ENCODE peak calls at places on chromosomes 6 and 20, in seven cellular contexts. W, P, J, I, R, Q and X are unnamed samples.

GRCh38 chr6:11810854-11811643 is 32.4 kb upstream of the ADTRP start:
- DNase-seq in W (peak; percentile 24), P (no peak), J (no peak), I (no peak), R (no peak), Q (no peak), X (no peak)

GRCh38 chr20:64074184-64074789 is 5.0 kb downstream of the RGS19 start:
- DNase-seq in W (no peak), P (no peak), J (no peak), I (no peak), R (no peak), Q (no peak), X (no peak)

GRCh38 chr20:62733891-62734290 is 25.3 kb downstream of the NTSR1 start:
- DNase-seq in W (no peak), P (no peak), J (no peak), I (no peak), R (no peak), Q (no peak), X (no peak)

GRCh38 chr20:2631228-2631627 is 21.2 kb upstream of the NOP56 start:
- DNase-seq in W (no peak), P (no peak), J (no peak), I (no peak), R (no peak), Q (no peak), X (peak; percentile 21)

GRCh38 chr6:4610256-4610655 is 165.9 kb upstream of the CDYL start:
- DNase-seq in W (peak; percentile 77), P (peak; percentile 49), J (no peak), I (no peak), R (no peak), Q (no peak), X (peak; percentile 18)

GRCh38 chr6:130132286-130132701 is 90.5 kb downstream of the SAMD3 start:
- DNase-seq in W (no peak), P (no peak), J (no peak), I (no peak), R (no peak), Q (no peak), X (no peak)

GRCh38 chr6:123830110-123830509 is 26.4 kb downstream of the NKAIN2 start:
- DNase-seq in W (no peak), P (peak; percentile 1), J (no peak), I (no peak), R (no peak), Q (no peak), X (peak; percentile 84)

GRCh38 chr6:108116424-108116780 is 41.9 kb upstream of the OSTM1 start:
- DNase-seq in W (no peak), P (no peak), J (no peak), I (no peak), R (no peak), Q (no peak), X (no peak)

GRCh38 chr6:4603291-4603690 is 172.9 kb upstream of the CDYL start:
- DNase-seq in W (peak; percentile 67), P (peak; percentile 92), J (no peak), I (no peak), R (no peak), Q (peak; percentile 97), X (no peak)

GRCh38 chr20:16036331-16036730 is 536.9 kb downstream of the KIF16B start:
- DNase-seq in W (no peak), P (no peak), J (no peak), I (no peak), R (no peak), Q (no peak), X (no peak)

GRCh38 chr6:165135889-165136288 is 173.5 kb downstream of the C6orf118 start:
- DNase-seq in W (no peak), P (no peak), J (no peak), I (no peak), R (no peak), Q (no peak), X (no peak)

GRCh38 chr6:90362273-90362672 is 65.6 kb upstream of the BACH2 start:
- DNase-seq in W (peak; percentile 75), P (no peak), J (no peak), I (no peak), R (no peak), Q (no peak), X (no peak)

GRCh38 chr6:1475169-1475568 is 85.8 kb downstream of the FOXF2 start:
- DNase-seq in W (no peak), P (no peak), J (no peak), I (no peak), R (no peak), Q (no peak), X (no peak)

GRCh38 chr6:49913656-49914055 is 47.3 kb upstream of the CRISP1 start:
- DNase-seq in W (no peak), P (no peak), J (peak; percentile 46), I (no peak), R (no peak), Q (no peak), X (peak; percentile 5)

GRCh38 chr20:35523298-35523888 is 6.1 kb downstream of the C20orf173 start:
- DNase-seq in W (no peak), P (no peak), J (peak; percentile 69), I (no peak), R (no peak), Q (no peak), X (peak; percentile 59)

GRCh38 chr6:151497935-151498726 is 4.3 kb downstream of the CCDC170 start:
- DNase-seq in W (peak; percentile 2), P (peak; percentile 55), J (no peak), I (no peak), R (no peak), Q (no peak), X (no peak)

GRCh38 chr6:27582928-27583725 is 110.2 kb upstream of the ZNF184 start:
- DNase-seq in W (peak; percentile 71), P (peak; percentile 61), J (peak; percentile 65), I (no peak), R (no peak), Q (no peak), X (peak; percentile 82)

GRCh38 chr20:19890358-19891117 is 126.6 kb upstream of the NAA20 start:
- DNase-seq in W (no peak), P (no peak), J (no peak), I (no peak), R (no peak), Q (no peak), X (no peak)

GRCh38 chr6:149395185-149395584 is 4.9 kb upstream of the SUMO4 start:
- DNase-seq in W (no peak), P (no peak), J (no peak), I (no peak), R (no peak), Q (no peak), X (no peak)

GRCh38 chr6:99590728-99591672 is 15.6 kb upstream of the PRDM13 start:
- DNase-seq in W (no peak), P (no peak), J (peak; percentile 72), I (no peak), R (no peak), Q (no peak), X (no peak)

GRCh38 chr6:19999319-20000191 is 162.4 kb downstream of the ID4 start:
- DNase-seq in W (peak; percentile 5), P (peak; percentile 0), J (no peak), I (no peak), R (no peak), Q (peak; percentile 18), X (peak; percentile 53)

GRCh38 chr6:34748757-34749156 is 8.5 kb upstream of the SNRPC start:
- DNase-seq in W (no peak), P (no peak), J (no peak), I (no peak), R (no peak), Q (no peak), X (no peak)

GRCh38 chr20:62156592-62157386 is 13.2 kb downstream of the SS18L1 start:
- DNase-seq in W (peak; percentile 19), P (peak; percentile 69), J (peak; percentile 85), I (no peak), R (no peak), Q (no peak), X (peak; percentile 86)

GRCh38 chr6:103011605-103012004 is 1618.1 kb downstream of the GRIK2 start:
- DNase-seq in W (no peak), P (no peak), J (no peak), I (no peak), R (no peak), Q (no peak), X (no peak)

GRCh38 chr6:157558049-157558448 is 177.1 kb downstream of the ZDHHC14 start:
- DNase-seq in W (peak; percentile 6), P (no peak), J (no peak), I (no peak), R (no peak), Q (no peak), X (no peak)
- H3K23ac ChIP-seq in W (no peak overlapping the region), P (no peak overlapping the region), J (no peak overlapping the region), I (no peak overlapping the region), R (no peak overlapping the region), Q (no peak overlapping the region), X (no peak overlapping the region)

GRCh38 chr20:57422254-57422653 is 31.1 kb downstream of the RBM38 start:
- DNase-seq in W (no peak), P (no peak), J (no peak), I (no peak), R (no peak), Q (no peak), X (no peak)
- H3K23ac ChIP-seq in W (no peak overlapping the region), P (no peak overlapping the region), J (no peak overlapping the region), I (no peak overlapping the region), R (no peak overlapping the region), Q (no peak overlapping the region), X (no peak overlapping the region)

GRCh38 chr6:21608610-21609009 is 15.1 kb downstream of the SOX4 start:
- DNase-seq in W (no peak), P (no peak), J (no peak), I (no peak), R (no peak), Q (peak; percentile 83), X (no peak)
- H3K23ac ChIP-seq in W (no peak overlapping the region), P (no peak overlapping the region), J (no peak overlapping the region), I (no peak overlapping the region), R (no peak overlapping the region), Q (no peak overlapping the region), X (no peak overlapping the region)

DNA sequence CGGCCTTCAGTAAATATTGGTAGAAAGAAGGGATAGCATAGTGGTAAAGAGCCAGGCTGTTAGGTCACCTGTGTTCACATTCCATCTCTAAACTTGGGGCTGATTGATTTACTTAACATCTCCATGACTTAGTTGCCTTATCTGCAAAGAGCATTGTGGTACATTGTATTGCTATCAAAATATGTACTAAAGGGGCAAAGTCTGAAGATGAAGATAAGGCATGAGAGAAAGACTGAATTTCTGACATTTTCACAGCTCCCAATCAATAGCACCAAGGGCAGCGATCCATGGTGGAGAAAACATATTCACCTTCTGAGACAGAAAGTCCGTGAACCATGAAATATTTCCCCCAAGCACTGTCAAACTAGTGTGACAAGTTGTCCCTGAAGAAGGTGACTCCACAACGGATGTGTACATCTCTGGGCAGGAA is 223.3 kb upstream of the STXBP5 start:
- DNase-seq in W (no peak), P (no peak), J (no peak), I (no peak), R (no peak), Q (no peak), X (no peak)
- H3K23ac ChIP-seq in W (no peak overlapping the region), P (no peak overlapping the region), J (no peak overlapping the region), I (no peak overlapping the region), R (no peak overlapping the region), Q (no peak overlapping the region), X (no peak overlapping the region)